ENCODE peak calls at places on chromosome 22, in seven cellular contexts. One of them, this sample, is unnamed.

GRCh38 chr22:24693359-24693758 is 81.2 kb downstream of the PIWIL3 start:
- DNase-seq in tibial artery: no peak
- DNase-seq in HCEC 1CT: peak
- DNase-seq in NCI-H2029 treated with DMSO at 0.1 percent for 48 hours: no peak
- DNase-seq in T-helper 9 cell: no peak
- DNase-seq in fibroblast of lung: peak
- DNase-seq in M059J: no peak
- DNase-seq in this sample: no peak

GRCh38 chr22:40176921-40177737 is 596 bp upstream of the TNRC6B start:
- DNase-seq in tibial artery: peak
- DNase-seq in NCI-H2029 treated with DMSO at 0.1 percent for 48 hours: no peak
- DNase-seq in M059J: peak
- DNase-seq in fibroblast of lung: peak
- DNase-seq in T-helper 9 cell: peak
- DNase-seq in HCEC 1CT: peak
- DNase-seq in this sample: peak

GRCh38 chr22:23520875-23521441 is 59.1 kb downstream of the IGLL1 start:
- DNase-seq in fibroblast of lung: peak
- DNase-seq in NCI-H2029 treated with DMSO at 0.1 percent for 48 hours: no peak
- DNase-seq in tibial artery: peak
- DNase-seq in T-helper 9 cell: no peak
- DNase-seq in HCEC 1CT: no peak
- DNase-seq in M059J: no peak
- DNase-seq in this sample: peak

GRCh38 chr22:45997775-45998637 is 21.0 kb upstream of the WNT7B start:
- DNase-seq in M059J: peak
- DNase-seq in HCEC 1CT: peak
- DNase-seq in NCI-H2029 treated with DMSO at 0.1 percent for 48 hours: no peak
- DNase-seq in tibial artery: no peak
- DNase-seq in T-helper 9 cell: no peak
- DNase-seq in fibroblast of lung: no peak
- DNase-seq in this sample: no peak

GRCh38 chr22:18056161-18056666 is 21.6 kb upstream of the PEX26 start:
- DNase-seq in NCI-H2029 treated with DMSO at 0.1 percent for 48 hours: peak
- DNase-seq in tibial artery: no peak
- DNase-seq in fibroblast of lung: peak
- DNase-seq in T-helper 9 cell: no peak
- DNase-seq in HCEC 1CT: peak
- DNase-seq in M059J: peak
- DNase-seq in this sample: no peak

GRCh38 chr22:20206709-20207215 is 55.9 kb upstream of the CCDC188 start:
- DNase-seq in NCI-H2029 treated with DMSO at 0.1 percent for 48 hours: no peak
- DNase-seq in M059J: no peak
- DNase-seq in HCEC 1CT: peak
- DNase-seq in fibroblast of lung: peak
- DNase-seq in T-helper 9 cell: no peak
- DNase-seq in tibial artery: no peak
- DNase-seq in this sample: no peak

GRCh38 chr22:39556970-39557811 is 13.4 kb upstream of the CACNA1I start:
- DNase-seq in fibroblast of lung: peak
- DNase-seq in M059J: no peak
- DNase-seq in HCEC 1CT: no peak
- DNase-seq in NCI-H2029 treated with DMSO at 0.1 percent for 48 hours: no peak
- DNase-seq in T-helper 9 cell: no peak
- DNase-seq in tibial artery: no peak
- DNase-seq in this sample: peak

GRCh38 chr22:25013634-25014033 is 61.1 kb downstream of the KIAA1671 start:
- DNase-seq in T-helper 9 cell: no peak
- DNase-seq in HCEC 1CT: no peak
- DNase-seq in NCI-H2029 treated with DMSO at 0.1 percent for 48 hours: no peak
- DNase-seq in tibial artery: no peak
- DNase-seq in M059J: peak
- DNase-seq in fibroblast of lung: no peak
- DNase-seq in this sample: peak

GRCh38 chr22:26942301-26942927 is 285.0 kb downstream of the MIAT start:
- DNase-seq in NCI-H2029 treated with DMSO at 0.1 percent for 48 hours: no peak
- DNase-seq in fibroblast of lung: no peak
- DNase-seq in M059J: no peak
- DNase-seq in tibial artery: no peak
- DNase-seq in HCEC 1CT: no peak
- DNase-seq in T-helper 9 cell: no peak
- DNase-seq in this sample: peak

GRCh38 chr22:47914481-47915097 is 1152.1 kb downstream of the TBC1D22A start:
- DNase-seq in T-helper 9 cell: no peak
- DNase-seq in HCEC 1CT: no peak
- DNase-seq in fibroblast of lung: no peak
- DNase-seq in NCI-H2029 treated with DMSO at 0.1 percent for 48 hours: no peak
- DNase-seq in M059J: peak
- DNase-seq in tibial artery: no peak
- DNase-seq in this sample: no peak

GRCh38 chr22:24112188-24112587 is 69.1 kb upstream of the SUSD2 start:
- DNase-seq in HCEC 1CT: no peak
- DNase-seq in tibial artery: no peak
- DNase-seq in NCI-H2029 treated with DMSO at 0.1 percent for 48 hours: no peak
- DNase-seq in T-helper 9 cell: no peak
- DNase-seq in fibroblast of lung: no peak
- DNase-seq in M059J: peak
- DNase-seq in this sample: no peak

GRCh38 chr22:24289138-24289537 is 18.5 kb downstream of the SPECC1L start:
- DNase-seq in NCI-H2029 treated with DMSO at 0.1 percent for 48 hours: no peak
- DNase-seq in HCEC 1CT: peak
- DNase-seq in tibial artery: no peak
- DNase-seq in fibroblast of lung: peak
- DNase-seq in M059J: peak
- DNase-seq in T-helper 9 cell: no peak
- DNase-seq in this sample: no peak

GRCh38 chr22:42780070-42780540 is 59.4 kb upstream of the A4GALT start:
- DNase-seq in T-helper 9 cell: peak
- DNase-seq in tibial artery: peak
- DNase-seq in NCI-H2029 treated with DMSO at 0.1 percent for 48 hours: peak
- DNase-seq in HCEC 1CT: peak
- DNase-seq in M059J: peak
- DNase-seq in fibroblast of lung: peak
- DNase-seq in this sample: peak